ENCODE peak calls at places on chromosomes 4 and X, in seven cellular contexts. One of them, this sample, is unnamed.

GRCh38 chrX:25072247-25072646 is 56.5 kb upstream of the ARX start:
- DNase-seq in lower lobe of right lung: no peak
- DNase-seq in HFF-Myc: no peak
- DNase-seq in fibroblast of villous mesenchyme: no peak
- DNase-seq in Caco-2: no peak
- DNase-seq in thoracic aorta: no peak
- DNase-seq in CD8-positive, alpha-beta T cell: no peak
- DNase-seq in this sample: no peak

GRCh38 chrX:48972214-48973164 is 845 bp upstream of the KCND1 start:
- DNase-seq in lower lobe of right lung: no peak
- DNase-seq in HFF-Myc: no peak
- DNase-seq in fibroblast of villous mesenchyme: peak
- DNase-seq in Caco-2: peak
- DNase-seq in thoracic aorta: no peak
- DNase-seq in CD8-positive, alpha-beta T cell: peak
- DNase-seq in this sample: no peak

GRCh38 chr4:6342530-6343293 is 73.1 kb downstream of the WFS1 start:
- DNase-seq in lower lobe of right lung: peak
- DNase-seq in HFF-Myc: no peak
- DNase-seq in fibroblast of villous mesenchyme: no peak
- DNase-seq in Caco-2: no peak
- DNase-seq in thoracic aorta: no peak
- DNase-seq in CD8-positive, alpha-beta T cell: no peak
- DNase-seq in this sample: no peak

GRCh38 chr4:184959786-184960185 is 58.5 kb upstream of the HELT start:
- DNase-seq in lower lobe of right lung: no peak
- DNase-seq in HFF-Myc: no peak
- DNase-seq in fibroblast of villous mesenchyme: no peak
- DNase-seq in Caco-2: no peak
- DNase-seq in thoracic aorta: no peak
- DNase-seq in CD8-positive, alpha-beta T cell: no peak
- DNase-seq in this sample: no peak

GRCh38 chrX:53223068-53223693 is 1.8 kb downstream of the KDM5C start:
- DNase-seq in lower lobe of right lung: no peak
- DNase-seq in HFF-Myc: no peak
- DNase-seq in fibroblast of villous mesenchyme: peak
- DNase-seq in Caco-2: no peak
- DNase-seq in thoracic aorta: no peak
- DNase-seq in CD8-positive, alpha-beta T cell: no peak
- DNase-seq in this sample: no peak

GRCh38 chr4:56048621-56049427 is 100.1 kb downstream of the CEP135 start:
- DNase-seq in lower lobe of right lung: no peak
- DNase-seq in HFF-Myc: no peak
- DNase-seq in fibroblast of villous mesenchyme: peak
- DNase-seq in Caco-2: peak
- DNase-seq in thoracic aorta: no peak
- DNase-seq in CD8-positive, alpha-beta T cell: no peak
- DNase-seq in this sample: no peak

GRCh38 chr4:89868999-89869589 is 25.6 kb upstream of the MMRN1 start:
- DNase-seq in lower lobe of right lung: no peak
- DNase-seq in HFF-Myc: no peak
- DNase-seq in fibroblast of villous mesenchyme: peak
- DNase-seq in Caco-2: no peak
- DNase-seq in thoracic aorta: no peak
- DNase-seq in CD8-positive, alpha-beta T cell: no peak
- DNase-seq in this sample: no peak

GRCh38 chrX:29397506-29397905 is 810.3 kb downstream of the IL1RAPL1 start:
- DNase-seq in lower lobe of right lung: no peak
- DNase-seq in HFF-Myc: no peak
- DNase-seq in fibroblast of villous mesenchyme: peak
- DNase-seq in Caco-2: no peak
- DNase-seq in thoracic aorta: no peak
- DNase-seq in CD8-positive, alpha-beta T cell: no peak
- DNase-seq in this sample: peak

GRCh38 chr4:180134116-180134866 is 2108.9 kb upstream of the TENM3 start:
- DNase-seq in lower lobe of right lung: no peak
- DNase-seq in HFF-Myc: no peak
- DNase-seq in fibroblast of villous mesenchyme: no peak
- DNase-seq in Caco-2: no peak
- DNase-seq in thoracic aorta: no peak
- DNase-seq in CD8-positive, alpha-beta T cell: no peak
- DNase-seq in this sample: no peak
- H3K4me3 ChIP-seq in lower lobe of right lung: no peak
- H3K4me3 ChIP-seq in HFF-Myc: no peak
- H3K4me3 ChIP-seq in fibroblast of villous mesenchyme: no peak
- H3K4me3 ChIP-seq in Caco-2: no peak
- H3K4me3 ChIP-seq in thoracic aorta: no peak
- H3K4me3 ChIP-seq in CD8-positive, alpha-beta T cell: no peak
- H3K4me3 ChIP-seq in this sample: no peak

DNA sequence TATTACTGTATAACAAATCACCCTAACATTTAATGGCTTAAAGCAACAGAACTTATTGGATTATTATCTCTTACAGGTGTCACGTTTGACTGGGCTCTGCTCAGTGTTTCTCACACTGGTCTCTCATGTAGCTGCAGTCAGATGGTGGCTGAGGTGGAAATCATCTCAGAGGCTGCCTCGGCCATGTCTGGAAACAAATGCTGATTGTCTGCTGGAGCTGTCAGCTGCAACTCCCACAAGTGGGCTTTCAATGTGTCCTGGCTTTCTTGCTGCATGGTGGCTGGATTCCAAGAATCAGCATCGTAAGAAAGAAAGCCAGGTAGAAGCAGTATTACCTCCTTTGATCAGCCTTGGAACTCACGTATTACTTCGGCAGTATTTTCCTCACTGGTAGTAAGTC is 277.6 kb downstream of the SPANXN1 start:
- DNase-seq in lower lobe of right lung: no peak
- DNase-seq in HFF-Myc: no peak
- DNase-seq in fibroblast of villous mesenchyme: no peak
- DNase-seq in Caco-2: no peak
- DNase-seq in thoracic aorta: no peak
- DNase-seq in CD8-positive, alpha-beta T cell: no peak
- DNase-seq in this sample: no peak
- TF ChIP-seq CTCF in lower lobe of right lung: no peak
- TF ChIP-seq CTCF in HFF-Myc: no peak
- TF ChIP-seq CTCF in fibroblast of villous mesenchyme: no peak
- TF ChIP-seq CTCF in Caco-2: no peak
- TF ChIP-seq CTCF in thoracic aorta: no peak
- TF ChIP-seq CTCF in CD8-positive, alpha-beta T cell: no peak
- TF ChIP-seq CTCF in this sample: no peak

GRCh38 chr4:75729836-75730235 is 5.5 kb downstream of the USO1 start:
- DNase-seq in lower lobe of right lung: no peak
- DNase-seq in HFF-Myc: no peak
- DNase-seq in fibroblast of villous mesenchyme: peak
- DNase-seq in Caco-2: no peak
- DNase-seq in thoracic aorta: no peak
- DNase-seq in CD8-positive, alpha-beta T cell: no peak
- DNase-seq in this sample: no peak
- H3K4me3 ChIP-seq in lower lobe of right lung: no peak
- H3K4me3 ChIP-seq in HFF-Myc: no peak
- H3K4me3 ChIP-seq in fibroblast of villous mesenchyme: no peak
- H3K4me3 ChIP-seq in Caco-2: no peak
- H3K4me3 ChIP-seq in thoracic aorta: peak
- H3K4me3 ChIP-seq in CD8-positive, alpha-beta T cell: no peak
- H3K4me3 ChIP-seq in this sample: no peak

DNA sequence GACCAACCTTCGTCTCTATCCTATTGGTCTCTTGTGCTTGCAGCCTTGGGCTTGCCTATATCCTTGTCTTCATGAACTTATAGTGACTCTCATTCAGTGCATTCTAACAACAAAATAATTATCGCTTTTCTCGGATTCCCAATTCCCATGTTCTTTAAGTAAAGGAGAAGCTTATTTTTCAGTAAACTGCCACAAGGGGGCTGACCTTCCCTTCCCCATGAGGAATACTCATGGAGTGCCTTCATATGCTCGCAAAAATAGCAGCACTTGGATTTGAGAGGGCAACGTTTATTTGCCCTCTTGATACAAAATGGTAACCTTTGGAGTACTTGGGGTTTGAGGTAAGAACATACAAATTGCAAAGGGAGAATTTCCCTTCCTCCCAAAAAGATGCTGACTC is 183.2 kb upstream of the TENT5D start:
- DNase-seq in lower lobe of right lung: no peak
- DNase-seq in HFF-Myc: no peak
- DNase-seq in fibroblast of villous mesenchyme: no peak
- DNase-seq in Caco-2: no peak
- DNase-seq in thoracic aorta: no peak
- DNase-seq in CD8-positive, alpha-beta T cell: no peak
- DNase-seq in this sample: no peak
- TF ChIP-seq CTCF in lower lobe of right lung: no peak
- TF ChIP-seq CTCF in HFF-Myc: no peak
- TF ChIP-seq CTCF in fibroblast of villous mesenchyme: no peak
- TF ChIP-seq CTCF in Caco-2: no peak
- TF ChIP-seq CTCF in thoracic aorta: no peak
- TF ChIP-seq CTCF in CD8-positive, alpha-beta T cell: no peak
- TF ChIP-seq CTCF in this sample: no peak

DNA sequence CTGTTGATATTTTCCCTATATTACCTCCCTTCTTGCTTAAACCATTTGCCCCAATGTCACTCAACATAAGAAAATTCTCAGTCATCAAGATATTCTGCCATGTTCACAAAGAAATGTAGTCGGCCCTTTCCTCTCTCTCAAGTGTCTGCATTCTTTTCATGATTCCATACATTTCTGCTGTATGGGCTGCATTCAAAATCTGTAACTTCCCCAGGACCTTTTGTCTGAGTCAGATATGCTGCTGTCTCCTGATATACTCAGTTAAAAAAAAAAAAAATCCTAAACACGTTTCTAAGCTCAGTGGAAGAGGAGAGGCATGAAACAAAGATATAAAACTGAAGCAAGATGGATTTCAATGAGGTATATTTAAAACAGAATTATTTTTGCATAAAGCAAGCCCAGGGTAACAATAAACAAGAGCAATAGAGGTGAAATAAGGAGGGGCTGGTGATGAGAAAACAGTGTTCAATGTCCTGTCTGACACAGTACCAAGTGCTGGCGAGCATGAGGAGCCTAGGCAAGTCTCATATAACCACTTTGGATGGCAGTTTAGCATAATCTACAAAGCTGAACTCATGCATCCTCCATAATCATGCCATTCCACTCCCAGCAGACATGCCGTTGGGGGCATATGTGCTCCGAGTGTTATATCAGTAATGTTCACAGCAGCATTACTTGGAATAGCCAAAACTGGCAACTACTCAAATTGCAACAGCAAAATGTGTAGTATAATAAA is 76.8 kb downstream of the MANBA start:
- DNase-seq in lower lobe of right lung: no peak
- DNase-seq in HFF-Myc: no peak
- DNase-seq in fibroblast of villous mesenchyme: no peak
- DNase-seq in Caco-2: no peak
- DNase-seq in thoracic aorta: no peak
- DNase-seq in CD8-positive, alpha-beta T cell: no peak
- DNase-seq in this sample: no peak
- H3K4me3 ChIP-seq in lower lobe of right lung: no peak
- H3K4me3 ChIP-seq in HFF-Myc: no peak
- H3K4me3 ChIP-seq in fibroblast of villous mesenchyme: no peak
- H3K4me3 ChIP-seq in Caco-2: no peak
- H3K4me3 ChIP-seq in thoracic aorta: no peak
- H3K4me3 ChIP-seq in CD8-positive, alpha-beta T cell: no peak
- H3K4me3 ChIP-seq in this sample: no peak

GRCh38 chr4:41990383-41991111 is at the start of gene SLC30A9:
- DNase-seq in lower lobe of right lung: peak
- DNase-seq in HFF-Myc: peak
- DNase-seq in fibroblast of villous mesenchyme: peak
- DNase-seq in Caco-2: peak
- DNase-seq in thoracic aorta: peak
- DNase-seq in CD8-positive, alpha-beta T cell: peak
- DNase-seq in this sample: peak
- TF ChIP-seq CTCF in lower lobe of right lung: peak
- TF ChIP-seq CTCF in HFF-Myc: peak
- TF ChIP-seq CTCF in fibroblast of villous mesenchyme: peak
- TF ChIP-seq CTCF in Caco-2: peak
- TF ChIP-seq CTCF in thoracic aorta: peak
- TF ChIP-seq CTCF in CD8-positive, alpha-beta T cell: no peak
- TF ChIP-seq CTCF in this sample: peak

GRCh38 chrX:123184858-123185251 is 777 bp downstream of the GRIA3 start:
- DNase-seq in lower lobe of right lung: no peak
- DNase-seq in HFF-Myc: no peak
- DNase-seq in fibroblast of villous mesenchyme: no peak
- DNase-seq in Caco-2: no peak
- DNase-seq in thoracic aorta: no peak
- DNase-seq in CD8-positive, alpha-beta T cell: no peak
- DNase-seq in this sample: no peak

GRCh38 chrX:123185714-123186113 is 1.6 kb downstream of the GRIA3 start:
- DNase-seq in lower lobe of right lung: no peak
- DNase-seq in HFF-Myc: no peak
- DNase-seq in fibroblast of villous mesenchyme: no peak
- DNase-seq in Caco-2: no peak
- DNase-seq in thoracic aorta: no peak
- DNase-seq in CD8-positive, alpha-beta T cell: no peak
- DNase-seq in this sample: no peak

GRCh38 chrX:123181515-123181914 is 2.6 kb upstream of the GRIA3 start:
- DNase-seq in lower lobe of right lung: no peak
- DNase-seq in HFF-Myc: no peak
- DNase-seq in fibroblast of villous mesenchyme: no peak
- DNase-seq in Caco-2: no peak
- DNase-seq in thoracic aorta: no peak
- DNase-seq in CD8-positive, alpha-beta T cell: no peak
- DNase-seq in this sample: no peak

GRCh38 chrX:123186796-123187195 is 2.7 kb downstream of the GRIA3 start:
- DNase-seq in lower lobe of right lung: no peak
- DNase-seq in HFF-Myc: no peak
- DNase-seq in fibroblast of villous mesenchyme: no peak
- DNase-seq in Caco-2: no peak
- DNase-seq in thoracic aorta: no peak
- DNase-seq in CD8-positive, alpha-beta T cell: no peak
- DNase-seq in this sample: no peak

DNA sequence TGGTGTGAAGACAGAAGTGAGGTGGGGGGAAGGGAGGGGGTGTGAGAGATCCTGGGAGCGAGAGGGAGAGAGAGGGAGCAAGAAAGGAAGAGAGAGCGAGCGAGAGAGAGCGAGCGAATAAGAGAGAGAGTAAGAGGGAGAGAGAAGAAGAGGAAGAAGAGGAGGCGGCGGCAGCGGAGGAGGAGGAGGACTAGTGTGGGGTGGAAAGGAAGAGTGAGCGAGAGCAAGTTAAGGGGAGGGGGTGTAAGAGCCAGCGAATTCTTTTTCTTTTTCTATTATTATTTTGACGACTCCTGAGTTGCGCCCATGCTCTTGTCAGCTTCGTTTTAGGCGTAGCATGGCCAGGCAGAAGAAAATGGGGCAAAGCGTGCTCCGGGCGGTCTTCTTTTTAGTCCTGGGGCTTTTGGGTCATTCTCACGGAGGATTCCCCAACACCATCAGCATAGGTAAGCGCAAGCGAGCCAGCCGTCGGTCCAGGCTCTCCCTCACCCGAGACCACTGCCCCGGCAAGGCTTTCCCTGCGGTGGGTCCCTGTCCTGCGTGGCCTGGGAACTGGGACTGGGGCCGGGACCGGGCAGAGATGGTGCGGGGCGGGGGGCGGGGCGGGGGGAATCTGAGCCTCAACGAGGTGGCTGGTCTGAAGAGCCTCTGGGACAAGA is at the start of gene GRIA3:
- DNase-seq in lower lobe of right lung: no peak
- DNase-seq in HFF-Myc: no peak
- DNase-seq in fibroblast of villous mesenchyme: peak
- DNase-seq in Caco-2: no peak
- DNase-seq in thoracic aorta: no peak
- DNase-seq in CD8-positive, alpha-beta T cell: no peak
- DNase-seq in this sample: no peak
- H3K4me3 ChIP-seq in lower lobe of right lung: peak
- H3K4me3 ChIP-seq in HFF-Myc: peak
- H3K4me3 ChIP-seq in fibroblast of villous mesenchyme: peak
- H3K4me3 ChIP-seq in Caco-2: no peak
- H3K4me3 ChIP-seq in thoracic aorta: peak
- H3K4me3 ChIP-seq in CD8-positive, alpha-beta T cell: peak
- H3K4me3 ChIP-seq in this sample: peak

This sample was measured in AG04449.